ENCODE peak calls at places on chromosomes 12 and 14, in seven cellular contexts. R is cardiac muscle cell; L is mesendoderm; B is psoas muscle; M is CD8-positive, alpha-beta T cell; W is CD4-positive, CD25-positive, alpha-beta regulatory T cell; K is neural progenitor cell. V is an unnamed sample.

GRCh38 chr14:68977137-68977740 is 1.9 kb downstream of the ACTN1 start:
- DNase-seq in R (no peak), L (no peak), B (no peak), M (no peak), W (peak; percentile 40), K (peak; percentile 63), V (peak; percentile 12)

GRCh38 chr12:101165319-101165718 is 44.7 kb downstream of the SLC5A8 start:
- DNase-seq in R (no peak), L (no peak), B (no peak), M (no peak), W (no peak), K (no peak), V (no peak)

GRCh38 chr12:20822415-20822814 is 11.9 kb downstream of the SLCO1B3 start:
- DNase-seq in R (no peak), L (no peak), B (no peak), M (no peak), W (no peak), K (no peak), V (no peak)

GRCh38 chr12:124774054-124774461 is 89.6 kb downstream of the SCARB1 start:
- DNase-seq in R (peak; percentile 48), L (no peak), B (no peak), M (no peak), W (no peak), K (no peak), V (no peak)

GRCh38 chr12:49227701-49228100 is 37.2 kb upstream of the TUBA1C start:
- DNase-seq in R (no peak), L (no peak), B (no peak), M (no peak), W (no peak), K (peak; percentile 52), V (no peak)

GRCh38 chr12:6336859-6337744 is 4.8 kb downstream of the TNFRSF1A start:
- DNase-seq in R (no peak), L (no peak), B (no peak), M (peak; percentile 59), W (peak; percentile 89), K (no peak), V (no peak)

GRCh38 chr12:63276537-63277365 is 125.8 kb upstream of the AVPR1A start:
- DNase-seq in R (peak; percentile 15), L (peak; percentile 64), B (no peak), M (no peak), W (peak; percentile 13), K (peak; percentile 78), V (peak; percentile 67)

GRCh38 chr14:58844544-58844943 is 206.8 kb downstream of the DACT1 start:
- DNase-seq in R (no peak), L (no peak), B (no peak), M (no peak), W (no peak), K (no peak), V (no peak)

GRCh38 chr12:110316861-110317260 is 35.8 kb downstream of the ATP2A2 start:
- DNase-seq in R (peak; percentile 84), L (no peak), B (no peak), M (no peak), W (peak; percentile 25), K (no peak), V (peak; percentile 59)

GRCh38 chr12:5626146-5626545 is 194.2 kb downstream of the NTF3 start:
- DNase-seq in R (no peak), L (no peak), B (no peak), M (no peak), W (no peak), K (no peak), V (no peak)

GRCh38 chr12:40137252-40137651 is 31.4 kb upstream of the SLC2A13 start:
- DNase-seq in R (no peak), L (no peak), B (no peak), M (no peak), W (peak; percentile 59), K (no peak), V (peak; percentile 21)

GRCh38 chr14:94617988-94618822 is 6.0 kb downstream of the SERPINA3 start:
- DNase-seq in R (no peak), L (no peak), B (no peak), M (no peak), W (no peak), K (no peak), V (no peak)

GRCh38 chr14:61355892-61356325 is 34.5 kb downstream of the PRKCH start:
- DNase-seq in R (peak; percentile 74), L (peak; percentile 98), B (peak; percentile 64), M (no peak), W (peak; percentile 38), K (no peak), V (peak; percentile 65)

GRCh38 chr14:69054030-69054429 is 74.9 kb upstream of the ACTN1 start:
- DNase-seq in R (no peak), L (no peak), B (no peak), M (no peak), W (no peak), K (no peak), V (no peak)

GRCh38 chr14:67798731-67799130 is 17.7 kb downstream of the ZFYVE26 start:
- DNase-seq in R (no peak), L (no peak), B (no peak), M (no peak), W (no peak), K (no peak), V (no peak)

GRCh38 chr12:12726543-12727093 is 9.4 kb downstream of the CDKN1B start:
- DNase-seq in R (peak; percentile 56), L (no peak), B (no peak), M (no peak), W (peak; percentile 52), K (no peak), V (no peak)

GRCh38 chr12:52232916-52233461 is at the start of gene KRT7:
- DNase-seq in R (no peak), L (peak; percentile 37), B (no peak), M (no peak), W (no peak), K (peak; percentile 63), V (no peak)
- H3K4me1 ChIP-seq in R (no peaks in the 10 kb centered on the region), L (no peaks in the 10 kb centered on the region), B (no peaks in the 10 kb centered on the region), M (no peaks in the 10 kb centered on the region), W (no peaks in the 10 kb centered on the region), K (peaks cover 12% of the 10 kb centered on the region), V (no peaks in the 10 kb centered on the region)

GRCh38 chr12:79367016-79367575 is 323.7 kb downstream of the PAWR start:
- DNase-seq in R (no peak), L (no peak), B (no peak), M (no peak), W (no peak), K (no peak), V (no peak)
- H3K4me1 ChIP-seq in R (peaks cover 5% of the 10 kb centered on the region), L (peaks cover 2% of the 10 kb centered on the region), B (no peaks in the 10 kb centered on the region), M (no peaks in the 10 kb centered on the region), W (no peaks in the 10 kb centered on the region), K (peaks cover 9% of the 10 kb centered on the region), V (peaks cover 29% of the 10 kb centered on the region)

GRCh38 chr12:108638997-108639822 is 5.5 kb upstream of the SELPLG start:
- DNase-seq in R (no peak), L (no peak), B (no peak), M (no peak), W (no peak), K (no peak), V (no peak)
- H3K4me1 ChIP-seq in R (peaks cover 33% of the 10 kb centered on the region), L (peaks cover 6% of the 10 kb centered on the region), B (peaks cover 35% of the 10 kb centered on the region), M (peaks cover 39% of the 10 kb centered on the region), W (peaks cover 28% of the 10 kb centered on the region), K (peaks cover 54% of the 10 kb centered on the region), V (no peaks in the 10 kb centered on the region)

GRCh38 chr12:61911113-61911512 is 349.1 kb upstream of the USP15 start:
- DNase-seq in R (no peak), L (no peak), B (no peak), M (no peak), W (no peak), K (no peak), V (no peak)
- H3K4me1 ChIP-seq in R (no peaks in the 10 kb centered on the region), L (no peaks in the 10 kb centered on the region), B (no peaks in the 10 kb centered on the region), M (no peaks in the 10 kb centered on the region), W (no peaks in the 10 kb centered on the region), K (no peaks in the 10 kb centered on the region), V (no peaks in the 10 kb centered on the region)

DNA sequence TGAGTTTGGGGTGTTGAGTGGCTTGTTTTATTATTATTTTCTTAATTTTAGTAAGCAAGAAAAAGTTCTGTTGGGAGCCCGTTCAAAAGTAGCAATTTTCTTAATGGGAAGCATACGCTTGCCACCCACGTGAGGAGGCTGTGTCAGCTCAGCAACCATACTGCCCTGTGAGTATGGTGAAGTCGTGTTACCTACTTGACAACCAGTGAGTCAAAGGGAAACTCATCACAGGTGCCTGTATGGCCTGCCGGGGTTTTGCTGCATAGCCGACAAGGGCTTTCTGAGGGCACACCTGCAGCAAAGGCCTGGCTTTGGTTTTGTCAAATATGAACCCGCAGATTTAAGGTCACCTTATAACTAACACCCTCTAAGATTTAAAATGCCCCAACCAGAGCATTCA is 31.1 kb downstream of the PITPNM2 start:
- DNase-seq in R (no peak), L (no peak), B (no peak), M (no peak), W (peak; percentile 92), K (no peak), V (no peak)
- H3K4me1 ChIP-seq in R (peaks cover 10% of the 10 kb centered on the region), L (no peaks in the 10 kb centered on the region), B (peaks cover 13% of the 10 kb centered on the region), M (peaks cover 59% of the 10 kb centered on the region), W (peaks cover 89% of the 10 kb centered on the region), K (no peaks in the 10 kb centered on the region), V (no peaks in the 10 kb centered on the region)

GRCh38 chr14:71711131-71711530 is 221.1 kb upstream of the RGS6 start:
- DNase-seq in R (no peak), L (no peak), B (no peak), M (no peak), W (peak; percentile 61), K (no peak), V (peak; percentile 62)
- H3K4me1 ChIP-seq in R (no peaks in the 10 kb centered on the region), L (no peaks in the 10 kb centered on the region), B (no peaks in the 10 kb centered on the region), M (peaks cover 4% of the 10 kb centered on the region), W (no peaks in the 10 kb centered on the region), K (peaks cover 15% of the 10 kb centered on the region), V (peaks cover 36% of the 10 kb centered on the region)

DNA sequence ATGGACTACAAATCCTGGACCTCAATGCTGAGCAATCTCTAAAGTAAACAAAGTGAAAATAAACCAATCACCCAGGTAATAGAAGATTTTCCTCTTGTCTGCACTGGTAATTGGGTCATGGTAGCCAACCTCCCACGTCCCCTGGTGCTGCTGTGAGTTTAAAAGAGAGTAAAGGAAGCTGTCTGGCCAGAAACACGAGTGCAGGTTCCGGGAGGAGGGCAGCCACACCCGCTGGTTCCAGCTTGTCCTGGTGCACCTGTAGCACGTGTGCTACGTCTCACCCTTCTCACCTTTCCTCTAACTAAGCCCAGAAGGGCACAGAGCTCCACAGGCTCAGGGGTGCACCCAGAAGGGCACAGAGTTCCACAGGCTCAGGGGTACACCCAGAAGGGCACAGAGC is 5.4 kb downstream of the CRACR2A start:
- DNase-seq in R (no peak), L (no peak), B (no peak), M (no peak), W (peak; percentile 35), K (no peak), V (no peak)
- H3K4me1 ChIP-seq in R (no peaks in the 10 kb centered on the region), L (no peaks in the 10 kb centered on the region), B (no peaks in the 10 kb centered on the region), M (peaks cover 31% of the 10 kb centered on the region), W (peaks cover 49% of the 10 kb centered on the region), K (no peaks in the 10 kb centered on the region), V (no peaks in the 10 kb centered on the region)

GRCh38 chr12:119072463-119072862 is 91.1 kb downstream of the SRRM4 start:
- DNase-seq in R (no peak), L (no peak), B (no peak), M (no peak), W (no peak), K (no peak), V (no peak)
- H3K4me1 ChIP-seq in R (peaks cover 58% of the 10 kb centered on the region), L (peaks cover 5% of the 10 kb centered on the region), B (no peaks in the 10 kb centered on the region), M (no peaks in the 10 kb centered on the region), W (no peaks in the 10 kb centered on the region), K (peaks cover 6% of the 10 kb centered on the region), V (no peaks in the 10 kb centered on the region)